ENCODE peak calls at places on chromosomes 2 and 18, in nine cellular contexts. I is GM23338, P is GM23248, G is PC-3, Z is MM.1S, E is HCT116, T is hepatocyte, Y is OCI-LY7, F is PC-9. H is an unnamed sample. For H3K9me2, the result is how much of the 10 kb centered on the place peaks cover.

GRCh38 chr2:196241175-196241574 is 69.8 kb upstream of the STK17B start:
- DNase-seq in I (peak), P (no peak), G (no peak), Z (no peak), E (no peak), T (no peak), Y (peak), F (no peak), H (peak)

GRCh38 chr2:225013432-225014048 is 28.7 kb downstream of the DOCK10 start:
- DNase-seq in I (peak), P (no peak), G (no peak), Z (no peak), E (no peak), T (no peak), Y (no peak), F (no peak), H (no peak)

GRCh38 chr2:121798617-121799016 is 43.2 kb downstream of the TSN start:
- DNase-seq in I (no peak), P (peak), G (no peak), Z (no peak), E (no peak), T (no peak), Y (no peak), F (no peak), H (no peak)

GRCh38 chr2:203340791-203341487 is 12.7 kb downstream of the ABI2 start:
- DNase-seq in I (peak), P (peak), G (peak), Z (no peak), E (no peak), T (no peak), Y (no peak), F (peak), H (no peak)

GRCh38 chr2:37459095-37459981 is 114.9 kb downstream of the QPCT start:
- DNase-seq in I (no peak), P (peak), G (peak), Z (no peak), E (no peak), T (no peak), Y (no peak), F (no peak), H (no peak)

GRCh38 chr2:110673201-110673600 is 4.7 kb downstream of the BUB1 start:
- DNase-seq in I (no peak), P (no peak), G (no peak), Z (no peak), E (no peak), T (no peak), Y (no peak), F (no peak), H (no peak)

GRCh38 chr2:201235865-201236811 is 24.2 kb upstream of the CASP8 start:
- DNase-seq in I (peak), P (peak), G (peak), Z (peak), E (no peak), T (peak), Y (peak), F (peak), H (peak)

GRCh38 chr18:8505036-8505435 is 104.2 kb upstream of the RAB12 start:
- DNase-seq in I (no peak), P (no peak), G (no peak), Z (no peak), E (no peak), T (no peak), Y (no peak), F (no peak), H (no peak)

GRCh38 chr2:26555246-26556133 is 77.6 kb upstream of the OTOF start:
- DNase-seq in I (peak), P (peak), G (peak), Z (no peak), E (no peak), T (no peak), Y (no peak), F (no peak), H (no peak)

GRCh38 chr18:36633961-36634412 is 194.8 kb downstream of the TPGS2 start:
- DNase-seq in I (peak), P (no peak), G (no peak), Z (no peak), E (no peak), T (no peak), Y (no peak), F (no peak), H (no peak)

GRCh38 chr18:47997338-47997780 is 66.9 kb upstream of the SMAD2 start:
- DNase-seq in I (peak), P (no peak), G (no peak), Z (no peak), E (no peak), T (no peak), Y (peak), F (no peak), H (peak)

DNA sequence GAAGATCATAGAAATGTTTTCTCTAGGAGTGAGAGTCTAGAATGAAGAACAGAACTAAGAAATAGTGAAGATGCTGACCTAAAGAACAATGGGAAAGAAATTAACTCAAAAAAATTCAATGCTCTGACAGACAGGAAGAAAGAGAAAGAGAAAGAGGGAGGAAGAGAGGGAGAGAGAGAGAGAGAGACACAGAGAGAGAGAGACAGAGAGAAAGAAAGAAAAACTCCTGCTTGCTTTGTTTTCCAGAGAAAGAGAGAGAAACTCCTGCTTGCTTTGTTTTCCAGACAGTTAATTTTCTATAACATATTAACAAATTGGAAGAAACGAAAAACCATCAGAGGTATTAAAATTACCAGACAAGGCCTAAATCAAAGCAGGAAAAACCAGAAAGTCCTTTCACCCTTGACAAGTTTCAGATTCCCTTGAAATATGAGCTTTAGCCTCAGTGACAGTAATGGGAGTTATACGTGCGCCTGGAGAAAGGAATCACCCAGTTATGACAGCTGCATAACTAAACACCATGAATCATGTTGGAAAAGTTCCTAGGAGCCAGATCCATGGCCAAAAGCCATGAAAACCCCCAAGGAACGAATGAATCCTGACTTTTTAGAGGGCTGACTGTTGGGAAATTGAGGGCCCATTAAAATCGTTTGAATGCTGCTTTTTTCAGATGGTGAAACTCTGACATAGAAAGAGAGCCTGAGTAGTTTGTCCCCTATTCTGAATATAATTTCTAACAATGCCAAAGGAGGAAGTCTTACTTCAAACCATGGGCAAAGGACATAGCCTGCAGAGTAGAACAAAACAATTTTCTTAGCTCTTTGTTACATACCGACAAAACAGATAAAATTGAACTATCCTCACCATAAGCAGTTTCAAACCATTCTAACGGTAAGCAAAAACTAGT is 228.6 kb upstream of the CHST9 start:
- DNase-seq in I (no peak), P (peak), G (peak), Z (no peak), E (no peak), T (peak), Y (no peak), F (peak), H (no peak)
- H3K9me2 ChIP-seq in I (under half), P (under half), G (under half), Z (under half), E (under half), T (under half), Y (under half), F (under half), H (under half)

GRCh38 chr2:28869494-28870145 is 489 bp downstream of the TRMT61B start:
- DNase-seq in I (peak), P (peak), G (no peak), Z (peak), E (no peak), T (peak), Y (no peak), F (no peak), H (peak)

GRCh38 chr2:28871620-28872019 is 1.5 kb upstream of the TRMT61B start:
- DNase-seq in I (no peak), P (no peak), G (no peak), Z (no peak), E (no peak), T (no peak), Y (no peak), F (no peak), H (no peak)

GRCh38 chr2:28868611-28869010 is 1.5 kb downstream of the TRMT61B start:
- DNase-seq in I (no peak), P (peak), G (peak), Z (no peak), E (no peak), T (no peak), Y (no peak), F (no peak), H (no peak)

GRCh38 chr2:28870146-28870891 is at the start of gene TRMT61B:
- DNase-seq in I (peak), P (peak), G (peak), Z (peak), E (peak), T (peak), Y (peak), F (peak), H (peak)
- H3K9me2 ChIP-seq in I (under half), P (under half), G (under half), Z (under half), E (under half), T (under half), Y (under half), F (under half), H (under half)

DNA sequence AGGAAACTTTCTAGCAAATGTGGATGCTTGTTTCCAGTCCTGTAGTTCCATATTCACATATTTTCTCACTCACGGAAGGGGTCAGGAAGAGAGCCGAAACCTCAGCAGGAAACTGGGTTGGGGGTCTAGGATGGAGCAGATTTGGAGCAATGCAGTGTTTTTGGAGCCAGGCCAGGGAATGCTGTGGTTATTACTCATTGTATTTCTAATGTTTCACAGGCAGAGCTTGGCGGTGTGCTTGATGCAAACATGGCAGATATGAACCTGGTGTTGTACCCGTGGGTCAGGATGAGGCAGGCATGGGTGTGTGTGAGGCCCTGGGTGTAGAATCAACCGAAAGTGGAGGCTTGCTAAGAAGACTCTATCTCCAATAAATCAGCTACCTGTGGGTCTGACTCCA is 34.6 kb upstream of the ACKR3 start:
- DNase-seq in I (no peak), P (peak), G (peak), Z (no peak), E (no peak), T (no peak), Y (no peak), F (no peak), H (no peak)
- H3K9me2 ChIP-seq in I (under half), P (under half), G (under half), Z (under half), E (under half), T (under half), Y (under half), F (under half), H (under half)

GRCh38 chr2:158713523-158714138 is 81.5 kb upstream of the DAPL1 start:
- DNase-seq in I (no peak), P (peak), G (peak), Z (no peak), E (no peak), T (no peak), Y (no peak), F (no peak), H (no peak)
- H3K9me2 ChIP-seq in I (under half), P (under half), G (under half), Z (under half), E (under half), T (under half), Y (under half), F (under half), H (under half)

GRCh38 chr18:12767580-12768155 is 64.8 kb downstream of the PSMG2 start:
- DNase-seq in I (no peak), P (no peak), G (no peak), Z (no peak), E (no peak), T (no peak), Y (no peak), F (no peak), H (no peak)

GRCh38 chr18:12766986-12767433 is 64.2 kb downstream of the PSMG2 start:
- DNase-seq in I (peak), P (no peak), G (no peak), Z (no peak), E (no peak), T (peak), Y (no peak), F (no peak), H (no peak)

GRCh38 chr18:12769644-12770440 is 67.0 kb downstream of the PSMG2 start:
- DNase-seq in I (no peak), P (no peak), G (no peak), Z (no peak), E (no peak), T (no peak), Y (no peak), F (no peak), H (no peak)

GRCh38 chr18:12769136-12769535 is 66.3 kb downstream of the PSMG2 start:
- DNase-seq in I (no peak), P (no peak), G (no peak), Z (no peak), E (no peak), T (no peak), Y (no peak), F (no peak), H (no peak)

GRCh38 chr18:12768622-12769021 is 65.8 kb downstream of the PSMG2 start:
- DNase-seq in I (no peak), P (peak), G (peak), Z (no peak), E (no peak), T (no peak), Y (no peak), F (peak), H (no peak)
- H3K9me2 ChIP-seq in I (under half), P (under half), G (under half), Z (under half), E (under half), T (under half), Y (under half), F (under half), H (under half)

GRCh38 chr2:192735467-192735866 is 540.7 kb upstream of the TMEFF2 start:
- DNase-seq in I (peak), P (no peak), G (no peak), Z (no peak), E (no peak), T (no peak), Y (no peak), F (no peak), H (no peak)
- H3K9me2 ChIP-seq in I (under half), P (under half), G (under half), Z (under half), E (under half), T (under half), Y (under half), F (under half), H (under half)

GRCh38 chr2:240434728-240435456 is 571 bp upstream of the GPC1 start:
- DNase-seq in I (peak), P (peak), G (peak), Z (peak), E (peak), T (peak), Y (peak), F (peak), H (peak)

GRCh38 chr2:240437181-240437860 is 1.9 kb downstream of the GPC1 start:
- DNase-seq in I (no peak), P (no peak), G (no peak), Z (no peak), E (no peak), T (no peak), Y (no peak), F (no peak), H (no peak)

GRCh38 chr2:240436626-240437180 is 1.2 kb downstream of the GPC1 start:
- DNase-seq in I (peak), P (peak), G (peak), Z (no peak), E (no peak), T (peak), Y (no peak), F (no peak), H (no peak)

GRCh38 chr2:240435457-240435954 is at the start of gene GPC1:
- DNase-seq in I (peak), P (peak), G (peak), Z (peak), E (peak), T (peak), Y (peak), F (peak), H (peak)

DNA sequence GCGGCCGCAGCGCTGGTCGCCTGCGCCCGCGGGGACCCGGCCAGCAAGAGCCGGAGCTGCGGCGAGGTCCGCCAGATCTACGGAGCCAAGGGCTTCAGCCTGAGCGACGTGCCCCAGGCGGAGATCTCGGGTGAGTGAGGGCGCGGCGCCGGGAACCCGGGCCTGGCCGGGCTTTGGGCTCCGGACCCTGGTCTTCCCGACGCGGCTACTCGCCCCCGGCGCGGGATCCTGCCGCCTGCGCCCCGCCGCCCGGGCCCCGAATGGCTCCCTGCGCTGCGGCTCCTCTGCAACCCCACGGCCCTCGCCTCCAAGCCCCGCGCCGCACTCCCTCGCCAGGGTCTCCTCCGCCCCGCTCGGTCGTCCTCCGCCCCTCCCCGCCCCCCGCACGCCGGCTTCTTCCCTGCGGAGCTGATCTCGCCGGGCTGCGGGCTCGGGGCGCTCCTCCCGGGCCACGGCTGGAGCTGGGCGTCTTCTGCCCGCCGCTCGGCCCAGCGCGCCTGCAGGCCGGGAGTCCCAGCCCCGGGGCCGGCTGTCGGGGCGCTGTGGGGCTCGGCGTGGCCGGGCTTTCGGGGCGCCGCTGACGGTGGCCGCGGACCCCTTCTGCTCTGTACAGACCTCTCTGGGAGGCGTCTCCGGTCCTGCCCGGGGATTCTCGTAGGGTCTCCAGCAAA is 627 bp downstream of the GPC1 start:
- DNase-seq in I (no peak), P (peak), G (peak), Z (no peak), E (no peak), T (peak), Y (no peak), F (no peak), H (no peak)
- H3K9me2 ChIP-seq in I (under half), P (under half), G (under half), Z (under half), E (under half), T (under half), Y (under half), F (under half), H (under half)

GRCh38 chr2:137968477-137969417 is 4.5 kb downstream of the HNMT start:
- DNase-seq in I (no peak), P (no peak), G (no peak), Z (no peak), E (no peak), T (no peak), Y (no peak), F (no peak), H (no peak)
- H3K9me2 ChIP-seq in I (under half), P (under half), G (under half), Z (under half), E (under half), T (under half), Y (under half), F (under half), H (under half)

GRCh38 chr2:163990088-163990487 is 254.3 kb upstream of the FIGN start:
- DNase-seq in I (no peak), P (no peak), G (no peak), Z (no peak), E (no peak), T (no peak), Y (no peak), F (no peak), H (no peak)
- H3K9me2 ChIP-seq in I (under half), P (under half), G (under half), Z (under half), E (under half), T (under half), Y (under half), F (under half), H (under half)